ENCODE peak calls at places on chromosomes 4 and X, in four cellular contexts. P is mucosa of descending colon, M is ecto neural progenitor cell, I is KBM-7. V is an unnamed sample.

GRCh38 chr4:168794092-168794707 is 215.9 kb downstream of the CBR4 start:
- DNase-seq in P (no peak), M (no peak), I (no peak), V (no peak)

GRCh38 chr4:88938138-88938537 is 118.8 kb downstream of the FAM13A start:
- DNase-seq in P (no peak), M (no peak), I (no peak), V (peak)

GRCh38 chrX:153410888-153411254 is 401 bp upstream of the ZFP92 start:
- DNase-seq in P (no peak), M (no peak), I (no peak), V (no peak)

GRCh38 chr4:8940792-8941491 is 69.3 kb upstream of the HMX1 start:
- DNase-seq in P (no peak), M (no peak), I (peak), V (no peak)

GRCh38 chrX:38868941-38869378 is 67.7 kb downstream of the MID1IP1 start:
- DNase-seq in P (no peak), M (no peak), I (peak), V (peak)

GRCh38 chr4:160319221-160319867 is 1216.5 kb downstream of the RAPGEF2 start:
- DNase-seq in P (no peak), M (no peak), I (no peak), V (no peak)

GRCh38 chr4:61373901-61374611 is 173.9 kb downstream of the ADGRL3 start:
- DNase-seq in P (no peak), M (no peak), I (no peak), V (no peak)

GRCh38 chr4:40515037-40515397 is 114.6 kb downstream of the RBM47 start:
- DNase-seq in P (peak), M (no peak), I (no peak), V (no peak)

GRCh38 chr4:183495182-183495581 is 9.7 kb upstream of the ING2 start:
- DNase-seq in P (no peak), M (no peak), I (no peak), V (no peak)

GRCh38 chrX:71181558-71181909 is 36.9 kb downstream of the NLGN3 start:
- DNase-seq in P (peak), M (no peak), I (no peak), V (no peak)

GRCh38 chrX:9853307-9853706 is 67.1 kb downstream of the SHROOM2 start:
- DNase-seq in P (no peak), M (no peak), I (no peak), V (no peak)

GRCh38 chrX:24619647-24620046 is 27.5 kb downstream of the PCYT1B start:
- DNase-seq in P (no peak), M (no peak), I (no peak), V (no peak)

GRCh38 chr4:169195032-169195431 is 75.7 kb downstream of the SH3RF1 start:
- DNase-seq in P (no peak), M (no peak), I (no peak), V (no peak)

V was measured in hepatic stellate cell.